ENCODE peak calls at places on chromosomes 16 and 17, in six cellular contexts. O is transverse colon, T is endothelial cell of umbilical vein, R is HL-60, Q is breast epithelium, I is HCT116. K is an unnamed sample.

GRCh38 chr16:67538666-67539101 is 10.1 kb downstream of the RIPOR1 start:
- DNase-seq in O (no peak), R (no peak), Q (no peak), I (no peak), T (peak), K (no peak)

GRCh38 chr16:49580751-49581303 is 207.2 kb downstream of the C16orf78 start:
- DNase-seq in I (no peak), O (no peak), T (no peak), Q (no peak), R (no peak), K (no peak)

GRCh38 chr17:20196314-20196713 is 187.2 kb downstream of the SPECC1 start:
- DNase-seq in Q (no peak), R (no peak), O (no peak), T (no peak), I (no peak), K (no peak)

GRCh38 chr17:9037741-9038140 is 16.4 kb downstream of the NTN1 start:
- DNase-seq in R (peak), T (no peak), Q (no peak), O (no peak), I (no peak), K (no peak)

GRCh38 chr17:79788989-79789942 is 7.6 kb downstream of the CBX8 start:
- DNase-seq in I (no peak), O (no peak), R (no peak), Q (no peak), T (no peak), K (no peak)

GRCh38 chr17:16313159-16314090 is 39.8 kb downstream of the CENPV start:
- DNase-seq in T (no peak), I (no peak), Q (no peak), O (no peak), R (no peak), K (no peak)

GRCh38 chr17:36933174-36934143 is 3.8 kb upstream of the LHX1 start:
- DNase-seq in R (no peak), O (no peak), T (no peak), Q (no peak), I (no peak), K (no peak)

GRCh38 chr17:49588726-49589555 is 13.3 kb downstream of the NXPH3 start:
- DNase-seq in R (no peak), T (no peak), I (no peak), Q (peak), O (no peak), K (no peak)

GRCh38 chr17:59725691-59726090 is 18.2 kb downstream of the VMP1 start:
- DNase-seq in Q (no peak), I (no peak), O (no peak), R (peak), T (no peak), K (no peak)

GRCh38 chr16:9680021-9680655 is 502.1 kb downstream of the GRIN2A start:
- DNase-seq in O (no peak), I (no peak), R (no peak), Q (no peak), T (no peak), K (no peak)

GRCh38 chr16:5841934-5842333 is 744.3 kb upstream of the EEF2KMT start:
- DNase-seq in R (no peak), I (no peak), Q (no peak), T (no peak), O (no peak), K (no peak)
- TF ChIP-seq POLR2AphosphoS5 in R (no peak), I (no peak), Q (no peak), T (no peak), O (no peak), K (no peak)

DNA sequence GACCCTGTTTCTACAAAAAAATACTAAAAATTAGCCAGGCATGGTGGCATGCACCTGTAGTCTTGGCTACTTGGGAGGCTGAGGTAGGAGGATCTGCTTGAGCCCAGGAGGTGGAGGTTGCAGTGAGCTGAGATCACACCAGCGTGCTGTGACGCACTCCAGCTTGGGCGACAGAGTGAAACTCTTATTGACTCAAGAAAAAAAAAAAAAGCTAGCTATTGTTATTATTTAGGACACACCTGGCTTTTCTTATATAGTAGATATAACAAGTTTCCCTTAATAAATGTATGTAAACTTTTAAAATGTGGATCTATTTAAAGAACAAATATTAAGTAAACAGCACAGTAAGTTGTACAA is 1.8 kb downstream of the RABEP2 start:
- DNase-seq in Q (no peak), O (no peak), R (no peak), I (no peak), T (no peak), K (no peak)
- H3K4me3 ChIP-seq in Q (no peak), O (no peak), R (no peak), I (no peak), T (no peak), K (no peak)

DNA sequence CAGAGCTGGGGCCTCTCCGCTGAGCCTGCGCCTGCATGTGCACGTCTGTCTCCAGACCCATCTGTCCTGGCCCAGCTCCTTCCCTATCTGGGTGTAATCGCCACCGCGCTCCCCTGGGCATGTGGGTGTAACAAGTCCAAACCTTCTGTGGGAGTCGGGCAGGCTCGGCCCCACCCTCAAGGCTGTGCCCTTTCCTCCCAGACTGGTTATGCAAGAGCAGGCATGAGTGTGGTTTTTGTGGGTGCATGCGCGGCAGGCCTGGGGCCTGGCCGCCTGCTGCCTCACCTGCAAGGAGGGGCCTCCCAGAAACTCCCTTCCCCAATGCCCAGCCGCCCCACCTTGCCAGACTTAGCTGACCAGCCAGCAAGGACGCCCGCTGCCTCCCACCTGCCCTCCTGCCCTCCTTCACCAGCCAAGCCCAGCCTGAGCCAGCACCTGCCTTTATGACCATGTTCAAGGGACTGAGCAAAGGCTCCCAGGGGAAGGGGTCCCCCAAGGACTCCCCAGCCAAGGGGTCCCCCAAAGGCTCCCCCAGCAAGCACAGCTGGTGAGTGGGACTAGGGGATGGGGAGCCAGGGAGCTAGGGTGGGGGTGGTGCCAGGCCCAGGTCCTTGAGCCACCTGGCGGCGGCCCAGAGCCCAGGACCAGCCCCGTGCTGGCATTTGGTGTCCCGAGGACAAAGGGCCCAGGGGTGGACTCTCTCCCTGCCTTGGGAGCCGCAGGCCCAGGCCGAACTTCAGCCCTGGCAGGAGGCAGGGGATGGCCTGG is at the start of gene EVPLL:
- DNase-seq in R (peak), Q (peak), O (peak), T (no peak), I (no peak), K (no peak)
- TF ChIP-seq POLR2AphosphoS5 in R (peak), Q (no peak), O (no peak), T (no peak), I (no peak), K (no peak)

DNA sequence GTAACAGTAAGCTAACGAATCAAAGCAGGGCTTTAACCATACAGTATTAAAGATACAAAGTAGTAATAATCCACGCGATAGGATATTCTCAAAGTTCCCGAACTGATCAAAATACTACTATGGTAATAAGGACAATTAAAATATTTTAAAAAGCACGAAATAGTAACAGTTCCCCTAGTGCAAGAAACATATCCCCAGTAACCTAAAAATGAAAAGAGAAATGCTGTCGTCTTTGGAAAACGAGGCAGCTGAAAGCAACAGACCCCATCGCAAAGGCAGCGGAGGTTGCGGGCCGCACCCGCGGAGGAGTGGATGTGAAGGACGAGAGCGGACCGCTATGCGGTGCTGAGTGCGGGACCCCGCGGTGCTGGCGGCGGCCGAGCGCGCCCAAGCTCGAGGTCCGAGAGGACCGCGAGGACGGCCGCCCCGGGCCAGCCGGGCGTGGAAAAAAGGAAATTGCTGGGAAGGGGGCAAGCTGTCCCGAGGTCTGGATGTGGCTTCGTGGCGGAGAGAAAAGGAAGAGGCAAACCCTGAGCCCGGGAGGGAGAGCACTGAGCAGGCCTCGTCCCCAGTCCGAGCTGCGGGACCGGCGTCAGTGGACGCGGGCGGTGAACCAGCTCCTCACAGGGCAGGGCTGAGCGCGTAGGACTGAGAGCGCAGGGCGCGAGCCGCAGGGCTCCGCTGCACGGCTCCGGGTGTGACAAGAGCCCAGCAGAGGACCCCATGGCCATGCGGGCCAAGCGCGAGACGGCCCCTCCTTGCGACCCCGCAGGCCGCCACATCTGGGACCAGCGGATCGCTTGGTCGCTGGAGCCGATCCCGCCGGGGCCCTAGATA is 2.1 kb downstream of the TBX4 start:
- DNase-seq in R (no peak), T (no peak), O (no peak), Q (no peak), I (no peak), K (no peak)
- H3K4me3 ChIP-seq in R (no peak), T (no peak), O (no peak), Q (no peak), I (no peak), K (no peak)

GRCh38 chr17:55898195-55898594 is 147.3 kb downstream of the PCTP start:
- DNase-seq in T (no peak), I (no peak), R (no peak), O (no peak), Q (no peak), K (no peak)

GRCh38 chr17:55895112-55895759 is 144.4 kb downstream of the PCTP start:
- DNase-seq in T (no peak), Q (no peak), I (no peak), R (peak), O (no peak), K (no peak)

GRCh38 chr17:55903028-55903690 is 152.3 kb downstream of the PCTP start:
- DNase-seq in Q (no peak), I (no peak), T (no peak), R (no peak), O (no peak), K (no peak)

DNA sequence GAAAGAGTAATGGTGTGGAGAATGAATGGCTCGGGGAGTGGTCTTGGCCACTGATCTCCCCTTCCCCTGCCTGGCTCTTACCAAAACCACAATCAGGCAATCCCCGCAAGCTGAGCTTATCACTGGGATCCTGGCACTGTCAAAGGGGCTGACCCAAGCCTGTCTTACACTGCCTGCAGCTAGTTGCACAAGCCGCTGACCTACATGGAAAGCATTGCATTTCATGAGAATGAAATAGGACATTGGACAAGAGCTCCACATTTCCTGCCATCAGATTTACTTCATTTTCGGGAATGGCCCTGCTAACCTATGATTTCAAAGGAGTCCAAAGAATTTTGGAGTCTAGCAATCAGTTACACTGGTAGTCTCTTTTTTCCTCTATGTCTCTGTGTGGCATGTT is 146.4 kb downstream of the PCTP start:
- DNase-seq in R (no peak), I (no peak), T (no peak), O (no peak), Q (no peak), K (no peak)
- TF ChIP-seq POLR2AphosphoS5 in R (no peak), I (no peak), T (no peak), O (no peak), Q (peak), K (no peak)

DNA sequence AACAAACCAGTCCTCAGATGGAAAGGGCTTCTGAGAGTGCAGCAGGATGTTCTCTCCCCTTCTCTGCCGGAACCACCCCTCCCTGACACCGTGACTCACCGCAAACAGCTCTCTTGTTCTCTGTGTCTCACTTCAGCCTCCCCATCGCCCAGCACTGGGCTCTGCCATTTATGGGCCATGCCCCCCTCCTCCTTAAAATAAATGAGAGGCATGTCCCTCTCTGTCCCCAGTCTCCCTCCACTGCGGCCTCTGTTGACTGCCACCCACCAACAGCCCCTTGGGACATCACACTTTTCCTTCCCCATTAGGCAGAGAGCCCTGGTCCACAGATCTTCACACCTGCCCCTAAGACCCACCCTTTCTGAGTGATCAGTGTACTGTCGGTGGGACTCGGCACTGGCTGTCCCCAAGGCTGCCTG is 6.3 kb downstream of the CCDC102A start:
- DNase-seq in O (peak), R (no peak), Q (no peak), T (peak), I (no peak), K (no peak)
- H3K4me3 ChIP-seq in O (no peak), R (no peak), Q (no peak), T (no peak), I (peak), K (no peak)

GRCh38 chr16:77496934-77497333 is 62.1 kb upstream of the ADAMTS18 start:
- DNase-seq in I (no peak), O (no peak), T (peak), R (no peak), Q (no peak), K (no peak)
- TF ChIP-seq POLR2AphosphoS5 in I (no peak), O (no peak), T (no peak), R (no peak), Q (no peak), K (no peak)

GRCh38 chr16:18049454-18050133 is 286.9 kb downstream of the NPIPA8 start:
- DNase-seq in O (no peak), I (no peak), R (no peak), Q (no peak), T (no peak), K (no peak)

GRCh38 chr16:18050234-18050633 is 286.3 kb downstream of the NPIPA8 start:
- DNase-seq in O (no peak), T (no peak), R (no peak), Q (no peak), I (no peak), K (no peak)

GRCh38 chr16:18050777-18051176 is 285.8 kb downstream of the NPIPA8 start:
- DNase-seq in I (no peak), R (no peak), O (peak), Q (no peak), T (no peak), K (no peak)

GRCh38 chr16:18047761-18048160 is 288.8 kb downstream of the NPIPA8 start:
- DNase-seq in T (no peak), I (no peak), Q (no peak), O (no peak), R (no peak), K (no peak)

GRCh38 chr16:18048858-18049257 is 287.7 kb downstream of the NPIPA8 start:
- DNase-seq in O (no peak), R (no peak), I (no peak), T (no peak), Q (no peak), K (no peak)
- H3K4me3 ChIP-seq in O (no peak), R (no peak), I (no peak), T (no peak), Q (no peak), K (no peak)

GRCh38 chr16:20316715-20317114 is 10.6 kb downstream of the GP2 start:
- DNase-seq in I (no peak), R (no peak), O (no peak), T (no peak), Q (no peak), K (no peak)

GRCh38 chr16:20313741-20314140 is 13.6 kb downstream of the GP2 start:
- DNase-seq in R (no peak), T (no peak), I (no peak), Q (no peak), O (no peak), K (no peak)

GRCh38 chr16:20317117-20317516 is 10.2 kb downstream of the GP2 start:
- DNase-seq in T (no peak), R (no peak), I (no peak), O (no peak), Q (no peak), K (no peak)

GRCh38 chr16:20314575-20314974 is 12.7 kb downstream of the GP2 start:
- DNase-seq in Q (no peak), O (no peak), I (no peak), T (no peak), R (no peak), K (no peak)

DNA sequence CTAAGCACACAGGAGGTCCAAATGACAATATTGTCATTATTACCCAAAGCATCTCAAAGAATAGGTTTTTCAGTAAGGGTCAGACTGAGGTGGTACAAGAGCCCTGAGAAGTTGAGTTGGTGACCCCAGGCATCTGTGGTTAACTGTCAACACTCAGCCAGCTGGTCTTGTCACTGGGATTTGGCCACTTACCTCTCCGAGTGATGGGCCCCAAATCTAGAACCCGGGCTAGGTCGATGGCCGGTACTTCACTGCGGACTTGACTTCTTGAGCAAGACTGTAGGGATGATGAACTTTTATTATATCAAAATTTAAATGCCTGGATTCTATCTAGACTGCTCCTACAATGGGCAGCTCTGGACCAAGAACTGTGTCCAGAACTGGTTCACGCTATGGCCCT is 11.5 kb downstream of the GP2 start:
- DNase-seq in Q (no peak), I (no peak), O (no peak), T (no peak), R (no peak), K (no peak)
- TF ChIP-seq POLR2AphosphoS5 in Q (no peak), I (no peak), O (no peak), T (no peak), R (no peak), K (no peak)